ENCODE peak calls at places on chromosomes 12 and 14, in ten cellular contexts. S is heart right ventricle, Y is right lobe of liver, X is IMR-90, M is A549, H is lung, N is body of pancreas, A is cardiac muscle cell, O is ovary, I is uterus. T is an unnamed sample. For H3K4me1, the result is how much of the 10 kb centered on the place peaks cover.

GRCh38 chr14:89121961-89122675 is 294.9 kb downstream of the FOXN3 start:
- DNase-seq in I (no peak), Y (no peak), H (no peak), N (no peak), X (no peak), S (no peak), A (no peak), M (no peak), O (no peak), T (no peak)

GRCh38 chr14:22997676-22998323 is 12.1 kb downstream of the C14orf93 start:
- DNase-seq in Y (no peak), S (no peak), A (no peak), X (no peak), M (no peak), N (no peak), H (no peak), O (no peak), I (no peak), T (no peak)

GRCh38 chr14:20387577-20387976 is 25.7 kb downstream of the TEP1 start:
- DNase-seq in X (no peak), M (no peak), O (no peak), Y (no peak), A (no peak), I (no peak), H (no peak), N (no peak), S (no peak), T (no peak)

GRCh38 chr14:58082011-58082410 is 70.0 kb downstream of the ARMH4 start:
- DNase-seq in N (no peak), S (no peak), Y (no peak), A (no peak), O (no peak), X (peak), M (no peak), H (no peak), I (no peak), T (no peak)

GRCh38 chr14:33230016-33230415 is 291.3 kb downstream of the NPAS3 start:
- DNase-seq in S (no peak), X (no peak), A (no peak), Y (no peak), O (no peak), H (no peak), N (no peak), I (no peak), M (no peak), T (no peak)

GRCh38 chr12:62466018-62466595 is 519 bp upstream of the MON2 start:
- DNase-seq in X (peak), S (no peak), M (peak), A (peak), Y (peak), O (peak), I (peak), H (peak), N (peak), T (peak)

GRCh38 chr12:121637231-121637914 is 11.0 kb downstream of the ORAI1 start:
- DNase-seq in O (no peak), Y (peak), I (no peak), S (peak), M (no peak), N (no peak), H (no peak), A (no peak), X (no peak), T (peak)

GRCh38 chr12:71799105-71799504 is 40.5 kb upstream of the TBC1D15 start:
- DNase-seq in N (no peak), A (no peak), S (no peak), H (no peak), I (no peak), M (no peak), X (peak), O (no peak), Y (no peak), T (no peak)

GRCh38 chr12:109387425-109388166 is 39.9 kb downstream of the MYO1H start:
- DNase-seq in S (no peak), X (peak), A (peak), H (no peak), O (no peak), M (peak), I (no peak), N (no peak), Y (no peak), T (peak)

GRCh38 chr12:57215668-57216013 is 953 bp upstream of the NXPH4 start:
- DNase-seq in S (no peak), H (no peak), Y (no peak), I (no peak), M (no peak), A (no peak), X (peak), N (no peak), O (no peak), T (no peak)

GRCh38 chr14:36666416-36667206 is 5.0 kb downstream of the PAX9 start:
- DNase-seq in Y (peak), M (no peak), S (no peak), X (no peak), I (no peak), N (no peak), H (no peak), O (no peak), A (no peak), T (no peak)

GRCh38 chr14:44396226-44396625 is 110.9 kb downstream of the FSCB start:
- DNase-seq in N (no peak), Y (no peak), M (no peak), I (no peak), X (no peak), S (no peak), A (no peak), H (no peak), O (no peak), T (no peak)

GRCh38 chr14:61342486-61342885 is 21.1 kb downstream of the PRKCH start:
- DNase-seq in H (no peak), S (no peak), X (no peak), M (no peak), Y (no peak), N (no peak), I (no peak), A (no peak), O (no peak), T (peak)

GRCh38 chr12:14514154-14514842 is 53.4 kb downstream of the PLBD1 start:
- DNase-seq in M (no peak), S (no peak), A (peak), Y (no peak), H (peak), I (no peak), N (peak), X (peak), O (no peak), T (no peak)

GRCh38 chr12:91211869-91212268 is 29.3 kb upstream of the DCN start:
- DNase-seq in O (no peak), M (no peak), Y (no peak), H (no peak), N (no peak), A (no peak), I (no peak), S (no peak), X (peak), T (no peak)

GRCh38 chr12:113461666-113462065 is 10.0 kb downstream of the LHX5 start:
- DNase-seq in S (no peak), O (no peak), H (no peak), Y (no peak), N (no peak), M (peak), I (no peak), X (no peak), A (peak), T (no peak)

DNA sequence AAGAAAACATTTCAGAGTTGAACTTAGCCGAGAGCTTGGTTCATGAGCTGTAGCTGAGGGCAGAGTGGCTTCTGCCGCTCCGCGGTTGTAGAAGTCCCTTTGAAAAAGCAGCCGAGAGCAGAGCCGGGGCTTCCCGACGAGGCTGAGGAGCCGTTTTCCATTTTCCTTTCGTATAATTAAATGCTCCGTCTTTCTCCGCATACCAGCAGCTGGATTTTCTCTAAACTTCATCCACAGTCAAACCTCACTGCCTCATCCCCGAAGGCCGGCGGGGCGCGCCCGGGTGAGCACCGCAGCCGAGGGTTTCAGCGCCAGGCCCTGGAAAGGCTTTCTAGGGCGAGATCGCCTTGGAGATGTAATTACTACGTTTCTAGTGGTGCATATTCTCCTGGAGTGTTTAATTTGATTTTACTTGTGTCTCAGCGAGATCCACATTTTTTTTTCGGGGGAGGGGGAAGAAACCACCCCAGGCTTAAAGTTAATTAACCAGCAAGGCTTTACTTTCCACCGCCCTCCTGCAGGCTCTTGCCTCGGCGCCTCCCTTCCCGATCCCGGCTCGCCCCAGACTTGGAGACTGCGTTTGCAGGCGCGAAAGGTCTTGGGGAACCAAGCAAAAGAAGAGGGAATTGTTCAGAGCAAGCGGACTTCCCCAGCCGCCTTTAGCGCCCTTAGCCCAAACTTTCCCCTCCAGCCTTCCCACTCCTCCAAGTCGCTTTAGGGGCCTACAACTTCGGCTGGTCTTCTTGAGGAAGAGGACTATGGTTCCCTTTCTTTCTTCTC is 2.9 kb upstream of the HOXC13 start:
- DNase-seq in X (no peak), S (no peak), O (no peak), M (no peak), H (no peak), I (no peak), A (no peak), Y (no peak), N (no peak), T (no peak)
- H3K4me3 ChIP-seq in X (peak), S (no peak), O (no peak), M (no peak), H (no peak), I (no peak), A (no peak), Y (no peak), N (no peak), T (no peak)

GRCh38 chr14:99432491-99432890 is 48.2 kb downstream of the SETD3 start:
- DNase-seq in I (no peak), A (no peak), X (no peak), N (no peak), M (no peak), S (no peak), H (no peak), O (no peak), Y (no peak), T (no peak)

GRCh38 chr14:99427632-99428315 is 52.9 kb downstream of the SETD3 start:
- DNase-seq in S (no peak), X (peak), A (peak), M (no peak), N (peak), H (no peak), Y (no peak), I (no peak), O (no peak), T (no peak)

GRCh38 chr14:99426265-99426664 is 54.4 kb downstream of the SETD3 start:
- DNase-seq in O (no peak), I (no peak), Y (no peak), X (no peak), N (no peak), M (no peak), H (no peak), S (no peak), A (no peak), T (no peak)

GRCh38 chr14:99426796-99427346 is 53.8 kb downstream of the SETD3 start:
- DNase-seq in A (no peak), S (no peak), M (no peak), H (no peak), O (no peak), Y (no peak), I (no peak), N (no peak), X (no peak), T (no peak)

GRCh38 chr14:99430491-99430890 is 50.2 kb downstream of the SETD3 start:
- DNase-seq in N (peak), X (no peak), O (no peak), M (peak), H (no peak), A (no peak), I (no peak), S (no peak), Y (no peak), T (no peak)
- H3K4me1 ChIP-seq in N (under half), X (under half), O (under half), M (under half), H (under half), A (under half), I (under half), S (under half), Y (under half), T (under half)

GRCh38 chr14:75578099-75578785 is at the start of gene FLVCR2:
- DNase-seq in S (peak), A (peak), I (peak), M (peak), X (peak), Y (peak), N (peak), H (peak), O (peak), T (peak)

GRCh38 chr14:75577724-75578098 is 709 bp upstream of the FLVCR2 start:
- DNase-seq in H (peak), S (peak), X (peak), O (peak), M (peak), N (peak), I (peak), Y (peak), A (peak), T (peak)

GRCh38 chr14:75577090-75577489 is 1.3 kb upstream of the FLVCR2 start:
- DNase-seq in M (no peak), H (no peak), A (no peak), S (no peak), O (no peak), Y (no peak), I (no peak), N (no peak), X (no peak), T (no peak)

GRCh38 chr14:75579882-75580281 is 1.5 kb downstream of the FLVCR2 start:
- DNase-seq in A (peak), H (no peak), M (no peak), Y (peak), N (no peak), I (no peak), X (no peak), O (no peak), S (no peak), T (no peak)

DNA sequence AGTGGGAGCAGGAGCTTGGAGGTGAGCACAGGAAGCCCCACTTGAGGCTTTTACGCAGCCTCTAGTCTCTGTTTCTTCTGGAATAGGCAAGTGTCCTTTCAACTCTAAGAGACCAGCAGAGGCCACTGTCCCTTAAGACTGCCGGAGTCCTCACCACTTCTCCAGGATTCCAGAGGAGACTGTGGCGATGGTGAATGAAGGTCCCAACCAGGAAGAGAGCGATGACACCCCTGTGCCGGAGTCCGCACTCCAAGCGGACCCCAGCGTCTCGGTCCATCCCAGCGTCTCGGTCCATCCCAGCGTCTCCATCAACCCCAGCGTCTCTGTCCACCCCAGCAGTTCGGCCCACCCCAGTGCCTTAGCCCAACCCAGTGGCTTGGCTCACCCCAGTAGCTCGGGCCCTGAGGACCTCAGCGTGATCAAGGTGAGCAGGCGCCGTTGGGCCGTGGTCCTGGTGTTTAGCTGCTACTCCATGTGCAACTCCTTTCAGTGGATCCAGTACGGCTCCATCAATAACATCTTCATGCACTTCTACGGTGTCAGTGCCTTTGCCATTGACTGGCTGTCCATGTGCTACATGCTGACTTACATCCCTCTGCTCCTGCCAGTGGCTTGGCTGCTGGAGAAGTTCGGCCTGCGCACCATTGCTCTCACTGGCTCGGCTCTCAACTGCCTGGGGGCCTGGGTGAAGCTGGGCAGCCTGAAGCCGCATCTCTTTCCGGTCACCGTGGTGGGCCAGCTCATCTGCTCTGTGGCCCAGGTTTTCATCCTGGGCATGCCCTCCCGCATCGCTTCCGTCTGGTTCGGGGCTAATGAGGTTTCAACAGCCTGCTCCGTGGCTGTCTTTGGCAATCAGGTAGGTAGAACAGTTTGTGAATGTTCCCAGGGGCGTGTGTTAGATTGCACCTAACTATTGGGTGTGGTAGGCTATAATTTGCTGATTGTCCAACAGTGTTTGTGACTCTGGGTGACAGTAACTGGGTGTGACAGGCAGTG is 664 bp downstream of the FLVCR2 start:
- DNase-seq in S (peak), N (no peak), A (no peak), I (peak), O (peak), M (peak), Y (peak), H (no peak), X (peak), T (peak)
- TF ChIP-seq CTCF in S (no peak), N (peak), A (peak), I (no peak), O (no peak), M (peak), Y (peak), H (no peak), X (peak), T (no peak)

GRCh38 chr14:77123381-77124344 is 17.9 kb downstream of the ZDHHC22 start:
- DNase-seq in N (peak), H (peak), I (no peak), A (no peak), O (no peak), X (no peak), M (no peak), S (peak), Y (peak), T (peak)

GRCh38 chr14:77119852-77120251 is 21.7 kb downstream of the ZDHHC22 start:
- DNase-seq in Y (no peak), O (no peak), A (no peak), S (no peak), X (no peak), I (no peak), N (no peak), H (no peak), M (no peak), T (no peak)

GRCh38 chr14:77124345-77125274 is 17.0 kb downstream of the ZDHHC22 start:
- DNase-seq in H (no peak), O (peak), X (peak), A (peak), S (peak), Y (peak), M (no peak), N (peak), I (peak), T (peak)

GRCh38 chr14:77122555-77123125 is 19.0 kb downstream of the ZDHHC22 start:
- DNase-seq in S (no peak), N (no peak), Y (no peak), O (no peak), H (no peak), A (no peak), M (no peak), I (no peak), X (no peak), T (peak)

DNA sequence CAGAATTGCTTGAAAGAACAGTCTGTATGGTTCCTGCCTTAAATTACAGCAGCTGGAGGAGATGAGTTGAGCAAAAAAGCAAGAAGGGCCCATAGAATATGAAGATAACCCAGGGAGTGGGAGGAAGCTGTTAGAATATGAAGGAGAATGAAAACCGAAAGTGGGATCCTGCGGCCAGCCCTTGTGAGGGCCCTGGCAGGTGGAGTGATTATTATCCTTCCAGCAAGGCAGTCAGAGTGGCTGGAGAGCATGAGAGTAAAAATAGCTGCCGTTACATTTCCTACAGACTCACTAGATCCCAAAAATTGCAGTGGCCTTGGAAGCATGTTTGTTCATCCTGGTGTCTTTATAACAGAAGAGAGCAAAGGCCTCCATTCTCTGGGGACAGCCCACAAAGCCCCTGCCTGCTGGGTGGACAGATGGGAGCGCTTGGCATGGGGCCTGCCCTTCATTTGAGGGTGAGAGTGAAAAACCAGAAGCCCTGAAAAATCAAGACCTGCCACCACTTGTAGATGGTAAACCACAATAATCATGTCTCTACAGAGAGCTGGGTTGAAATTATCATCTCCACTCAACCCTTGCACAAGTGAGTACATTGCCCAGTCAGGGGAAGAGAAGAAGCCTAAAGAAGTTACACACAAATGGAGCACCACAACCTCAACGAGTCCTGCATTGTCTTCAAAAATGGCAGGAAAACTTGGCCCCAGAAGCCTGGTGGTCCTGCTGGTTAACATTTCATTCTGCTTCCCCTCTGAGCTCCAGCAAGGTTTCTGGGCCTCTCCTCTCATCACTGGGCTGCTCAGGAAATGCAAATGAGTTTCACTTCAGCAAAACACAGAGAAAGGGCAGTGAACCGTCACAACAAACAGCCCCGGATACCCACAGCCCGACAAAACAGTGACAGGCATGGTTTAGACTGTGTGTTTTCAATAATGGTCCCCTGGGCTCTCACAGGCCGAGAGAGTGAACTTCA is 20.5 kb downstream of the ZDHHC22 start:
- DNase-seq in X (no peak), S (no peak), Y (no peak), O (no peak), I (peak), A (peak), H (no peak), N (no peak), M (no peak), T (peak)
- H3K4me3 ChIP-seq in X (no peak), S (no peak), Y (no peak), O (no peak), I (no peak), A (no peak), H (no peak), N (no peak), M (no peak), T (no peak)

T was measured in mucosa of descending colon.